ENCODE peak calls at places on chromosomes 7 and 10, in eight cellular contexts. P, T, Q, G, C, F, A and M are unnamed samples.

GRCh38 chr10:34190594-34190993 is 624.5 kb downstream of the PARD3 start:
- DNase-seq in P (no peak), T (no peak), Q (no peak), G (no peak), C (no peak), F (no peak), A (no peak), M (no peak)

GRCh38 chr7:79984210-79984609 is 150.4 kb upstream of the GNAI1 start:
- DNase-seq in P (no peak), T (no peak), Q (no peak), G (no peak), C (no peak), F (no peak), A (no peak), M (no peak)

GRCh38 chr7:83547526-83547925 is 101.4 kb downstream of the SEMA3E start:
- DNase-seq in P (no peak), T (no peak), Q (no peak), G (peak; percentile 6), C (no peak), F (peak; percentile 20), A (no peak), M (no peak)

GRCh38 chr10:127142141-127142540 is 54.2 kb downstream of the INSYN2A start:
- DNase-seq in P (no peak), T (no peak), Q (no peak), G (no peak), C (no peak), F (no peak), A (no peak), M (no peak)

GRCh38 chr10:68625316-68625921 is 65.3 kb downstream of the TET1 start:
- DNase-seq in P (no peak), T (no peak), Q (no peak), G (no peak), C (no peak), F (no peak), A (no peak), M (no peak)

GRCh38 chr10:29150010-29150409 is 138.9 kb upstream of the LYZL1 start:
- DNase-seq in P (no peak), T (no peak), Q (no peak), G (no peak), C (no peak), F (peak; percentile 32), A (no peak), M (no peak)

GRCh38 chr7:117269895-117270294 is 53.0 kb downstream of the WNT2 start:
- DNase-seq in P (no peak), T (no peak), Q (no peak), G (no peak), C (no peak), F (no peak), A (no peak), M (no peak)

GRCh38 chr7:100889761-100890639 is 485 bp upstream of the UFSP1 start:
- DNase-seq in P (peak; percentile 99), T (no peak), Q (peak; percentile 95), G (peak; percentile 80), C (peak; percentile 84), F (peak; percentile 97), A (peak; percentile 89), M (no peak)

GRCh38 chr10:21100871-21101514 is 203.9 kb upstream of the NEBL start:
- DNase-seq in P (no peak), T (no peak), Q (no peak), G (no peak), C (no peak), F (no peak), A (no peak), M (no peak)

GRCh38 chr10:46223064-46223480 is 63.7 kb upstream of the ANTXRL start:
- DNase-seq in P (peak; percentile 54), T (no peak), Q (no peak), G (no peak), C (no peak), F (no peak), A (no peak), M (no peak)

GRCh38 chr7:148883233-148884048 is 650 bp downstream of the EZH2 start:
- DNase-seq in P (peak; percentile 92), T (peak; percentile 4), Q (peak; percentile 41), G (no peak), C (no peak), F (peak; percentile 32), A (no peak), M (no peak)

GRCh38 chr10:110901954-110902819 is 16.8 kb downstream of the BBIP1 start:
- DNase-seq in P (no peak), T (no peak), Q (no peak), G (peak; percentile 48), C (no peak), F (no peak), A (no peak), M (no peak)

GRCh38 chr7:47379629-47380324 is 202.1 kb downstream of the TNS3 start:
- DNase-seq in P (peak; percentile 41), T (no peak), Q (peak; percentile 87), G (peak; percentile 45), C (no peak), F (peak; percentile 53), A (no peak), M (no peak)

DNA sequence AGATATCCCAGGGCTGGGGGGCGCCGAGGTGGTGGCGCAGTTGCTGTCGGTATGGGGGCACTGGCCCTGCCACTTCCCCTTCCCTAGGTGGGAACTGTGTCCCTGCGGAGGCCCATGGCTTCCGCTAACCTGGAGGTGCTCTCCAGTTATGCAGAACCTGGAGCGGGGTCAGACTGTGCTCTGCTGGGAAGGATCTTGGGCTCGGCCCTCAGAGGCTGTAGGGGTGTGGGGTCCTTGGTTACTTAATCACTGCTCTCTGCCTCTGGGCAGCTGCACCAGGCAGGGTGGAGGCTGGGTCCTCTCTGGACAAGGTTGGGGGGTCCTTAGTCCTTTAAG is 2.4 kb downstream of the BRI3 start:
- DNase-seq in P (no peak), T (no peak), Q (no peak), G (no peak), C (no peak), F (no peak), A (peak; percentile 13), M (no peak)
- H3K4me3 ChIP-seq in P (peak overlapping the region; percentile 63), T (peak overlapping the region; percentile 89), Q (peak overlapping the region; percentile 97), G (no peak overlapping the region), C (peak overlapping the region; percentile 85), F (peak overlapping the region; percentile 93), A (peak overlapping the region; percentile 70), M (peak overlapping the region; percentile 99)

GRCh38 chr7:4849390-4849789 is 12.4 kb downstream of the PAPOLB start:
- DNase-seq in P (no peak), T (peak; percentile 10), Q (no peak), G (peak; percentile 12), C (peak; percentile 48), F (peak; percentile 48), A (peak; percentile 9), M (no peak)
- TF ChIP-seq POLR2AphosphoS5 in P (no peak), T (no peak), Q (no peak), G (no peak), C (no peak), F (no peak), A (no peak), M (no peak)

DNA sequence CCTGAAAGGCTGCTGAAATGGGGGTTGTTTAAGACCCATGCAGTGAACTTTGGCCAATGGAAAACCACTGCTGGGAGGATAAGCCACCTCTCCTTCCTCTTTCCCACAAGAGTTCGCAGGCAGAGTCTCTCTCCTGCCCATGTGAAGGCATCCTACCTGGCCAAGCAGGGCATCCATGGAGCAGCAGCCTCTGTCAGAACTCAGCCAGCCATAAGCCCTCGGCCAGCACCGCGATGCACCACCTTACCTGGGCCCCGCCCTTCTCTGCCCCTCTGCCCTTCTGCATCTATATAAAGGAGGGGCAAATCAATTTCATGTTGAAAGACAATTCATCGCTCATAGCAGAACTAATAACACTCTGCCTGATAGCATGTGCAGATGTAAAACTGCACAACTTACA is 6.1 kb upstream of the STK32C start:
- DNase-seq in P (no peak), T (no peak), Q (no peak), G (no peak), C (no peak), F (no peak), A (no peak), M (no peak)
- TF ChIP-seq CTCF in P (no peak), T (no peak), Q (no peak), G (no peak), C (no peak), F (no peak), A (no peak), M (no peak)

GRCh38 chr7:16062269-16062668 is 359.1 kb downstream of the CRPPA start:
- DNase-seq in P (no peak), T (no peak), Q (no peak), G (no peak), C (no peak), F (no peak), A (no peak), M (no peak)
- H3K4me3 ChIP-seq in P (no peak overlapping the region), T (no peak overlapping the region), Q (no peak overlapping the region), G (no peak overlapping the region), C (no peak overlapping the region), F (no peak overlapping the region), A (no peak overlapping the region), M (no peak overlapping the region)

DNA sequence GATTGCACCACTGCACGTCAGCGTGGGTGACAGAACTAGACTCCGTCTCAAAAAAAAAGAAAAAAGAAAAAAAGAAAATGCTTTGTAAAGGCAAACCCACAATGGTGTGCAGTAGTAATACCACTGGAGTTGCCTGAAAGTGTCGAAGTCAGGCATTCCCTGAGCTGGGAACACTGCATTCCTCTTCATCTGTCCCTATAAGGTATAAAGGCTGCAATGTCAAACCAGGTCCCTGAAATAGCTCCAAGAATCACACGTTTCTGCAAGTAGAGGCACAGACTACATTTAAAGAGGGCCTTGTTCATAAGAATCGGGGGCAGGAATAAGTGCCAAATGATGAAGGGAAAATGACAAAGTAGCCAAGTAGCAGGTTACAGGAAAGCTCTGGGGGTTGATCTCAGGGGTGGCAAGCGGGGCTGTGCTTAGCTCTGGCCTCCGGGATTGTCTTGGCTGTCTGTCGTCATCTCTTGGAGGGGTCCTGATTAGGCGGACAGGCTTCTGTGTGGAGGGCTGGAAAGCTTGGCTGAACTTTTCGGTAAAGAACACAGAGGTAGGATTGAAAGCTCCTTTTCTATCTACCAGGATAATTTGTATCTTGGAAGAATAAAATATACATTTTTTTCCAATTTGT is 109.1 kb downstream of the PFKFB3 start:
- DNase-seq in P (no peak), T (no peak), Q (no peak), G (no peak), C (no peak), F (no peak), A (no peak), M (no peak)
- TF ChIP-seq POLR2AphosphoS5 in P (no peak), T (no peak), Q (no peak), G (no peak), C (no peak), F (no peak), A (no peak), M (no peak)

GRCh38 chr10:124207391-124207790 is 114.0 kb upstream of the CHST15 start:
- DNase-seq in P (no peak), T (no peak), Q (no peak), G (no peak), C (no peak), F (no peak), A (no peak), M (no peak)
- TF ChIP-seq CTCF in P (no peak), T (no peak), Q (no peak), G (no peak), C (no peak), F (no peak), A (no peak), M (no peak)